ENCODE peak calls at places on chromosomes 5 and 9, in ten cellular contexts. W, M, J, Y, E, T, O, X, R and V are unnamed samples.

GRCh38 chr5:97501965-97502305 is 318.9 kb upstream of the RIOK2 start:
- DNase-seq in T (peak; percentile 2), O (no peak), W (no peak), Y (no peak), J (peak; percentile 7), E (no peak), M (no peak), R (no peak), X (no peak), V (no peak)

GRCh38 chr9:116276651-116277121 is 123.1 kb downstream of the PAPPA start:
- DNase-seq in Y (no peak), R (no peak), M (no peak), W (no peak), E (no peak), X (no peak), T (no peak), J (no peak), O (no peak), V (no peak)

GRCh38 chr9:136483589-136484152 is 831 bp upstream of the SEC16A start:
- DNase-seq in T (peak; percentile 100), M (peak; percentile 93), R (peak; percentile 98), W (peak; percentile 93), Y (peak; percentile 91), J (peak; percentile 99), X (peak; percentile 91), E (peak; percentile 91), O (peak; percentile 56), V (peak; percentile 97)

GRCh38 chr5:73940747-73941146 is 314.8 kb downstream of the ARHGEF28 start:
- DNase-seq in M (no peak), X (no peak), Y (no peak), R (no peak), O (no peak), E (no peak), W (no peak), J (no peak), T (no peak), V (no peak)

GRCh38 chr5:145104106-145104505 is 731.0 kb downstream of the PRELID2 start:
- DNase-seq in W (no peak), Y (no peak), E (no peak), J (no peak), X (no peak), M (no peak), O (no peak), T (no peak), R (no peak), V (no peak)

GRCh38 chr9:1458503-1458902 is 408.3 kb downstream of the DMRT2 start:
- DNase-seq in Y (no peak), X (no peak), E (no peak), T (peak; percentile 2), M (no peak), O (no peak), R (peak; percentile 45), W (no peak), J (no peak), V (peak; percentile 13)

GRCh38 chr9:38432922-38433510 is 8.8 kb upstream of the IGFBPL1 start:
- DNase-seq in Y (no peak), T (no peak), R (peak; percentile 54), M (no peak), E (no peak), X (no peak), J (no peak), W (no peak), O (peak; percentile 11), V (no peak)

GRCh38 chr5:168724227-168724626 is 145.1 kb upstream of the PANK3 start:
- DNase-seq in J (no peak), Y (no peak), M (no peak), R (no peak), T (no peak), W (no peak), X (no peak), O (no peak), E (no peak), V (no peak)

GRCh38 chr5:76958976-76959767 is 6.3 kb downstream of the CRHBP start:
- DNase-seq in T (peak; percentile 54), J (no peak), O (no peak), R (peak; percentile 15), M (no peak), W (no peak), X (no peak), E (no peak), Y (no peak), V (no peak)

GRCh38 chr9:3698531-3698930 is 172.7 kb upstream of the RFX3 start:
- DNase-seq in T (no peak), M (no peak), E (no peak), W (no peak), R (no peak), Y (no peak), J (no peak), X (no peak), O (no peak), V (no peak)